ENCODE peak calls at places on chromosomes 2 and 18, in nine cellular contexts. Q is OCI-LY7, B is amygdala, Y is neural crest cell, Z is IMR-90, R is RPMI8226, G is HFF-Myc, S is islet precursor cell, A is midbrain. V is an unnamed sample.

GRCh38 chr2:209556354-209556961 is 132.6 kb downstream of the MAP2 start:
- DNase-seq in Q (peak), B (no peak), Y (no peak), Z (peak), R (peak), G (peak), S (no peak), A (no peak), V (peak)

GRCh38 chr2:244547-244946 is 19.3 kb downstream of the SH3YL1 start:
- DNase-seq in Q (no peak), B (no peak), Y (no peak), Z (no peak), R (no peak), G (no peak), S (no peak), A (no peak), V (no peak)

GRCh38 chr18:67217551-67218166 is 298.9 kb downstream of the DSEL start:
- DNase-seq in Q (peak), B (no peak), Y (peak), Z (peak), R (peak), G (peak), S (no peak), A (peak), V (peak)

GRCh38 chr2:203583696-203584095 is 48.6 kb upstream of the RAPH1 start:
- DNase-seq in Q (peak), B (no peak), Y (no peak), Z (peak), R (peak), G (no peak), S (peak), A (no peak), V (no peak)

GRCh38 chr2:237062585-237062984 is 23.1 kb upstream of the COPS8 start:
- DNase-seq in Q (no peak), B (no peak), Y (no peak), Z (peak), R (no peak), G (no peak), S (peak), A (no peak), V (no peak)

GRCh38 chr18:13558790-13559189 is 167.6 kb downstream of the FAM210A start:
- DNase-seq in Q (no peak), B (no peak), Y (no peak), Z (no peak), R (no peak), G (no peak), S (peak), A (no peak), V (no peak)

GRCh38 chr2:171798156-171798815 is 95.8 kb downstream of the SLC25A12 start:
- DNase-seq in Q (no peak), B (no peak), Y (peak), Z (peak), R (no peak), G (peak), S (no peak), A (no peak), V (no peak)

GRCh38 chr2:15218423-15219086 is 342.6 kb downstream of the NBAS start:
- DNase-seq in Q (no peak), B (no peak), Y (no peak), Z (no peak), R (no peak), G (no peak), S (no peak), A (no peak), V (no peak)

GRCh38 chr2:66497706-66498596 is 63.0 kb downstream of the MEIS1 start:
- DNase-seq in Q (no peak), B (no peak), Y (no peak), Z (no peak), R (no peak), G (no peak), S (no peak), A (peak), V (no peak)

GRCh38 chr2:191710411-191710900 is 32.5 kb downstream of the NABP1 start:
- DNase-seq in Q (no peak), B (no peak), Y (no peak), Z (peak), R (no peak), G (peak), S (no peak), A (no peak), V (no peak)

GRCh38 chr18:54162431-54162830 is 62.0 kb downstream of the MBD2 start:
- DNase-seq in Q (no peak), B (no peak), Y (no peak), Z (peak), R (no peak), G (no peak), S (no peak), A (no peak), V (no peak)

GRCh38 chr18:8794133-8794986 is 89.0 kb downstream of the MTCL1 start:
- DNase-seq in Q (no peak), B (no peak), Y (no peak), Z (peak), R (no peak), G (no peak), S (peak), A (no peak), V (no peak)

GRCh38 chr2:128438091-128438490 is 119.4 kb upstream of the HS6ST1 start:
- DNase-seq in Q (no peak), B (no peak), Y (no peak), Z (no peak), R (no peak), G (no peak), S (peak), A (no peak), V (no peak)

GRCh38 chr2:58532641-58533040 is 291.5 kb upstream of the FANCL start:
- DNase-seq in Q (no peak), B (no peak), Y (no peak), Z (no peak), R (no peak), G (no peak), S (peak), A (no peak), V (no peak)

GRCh38 chr2:200479617-200480292 is 30.1 kb downstream of the KCTD18 start:
- DNase-seq in Q (no peak), B (no peak), Y (no peak), Z (peak), R (no peak), G (no peak), S (no peak), A (no peak), V (no peak)

GRCh38 chr2:177281400-177282021 is 17.0 kb upstream of the NFE2L2 start:
- DNase-seq in Q (no peak), B (no peak), Y (no peak), Z (no peak), R (no peak), G (no peak), S (no peak), A (no peak), V (no peak)

GRCh38 chr2:46304635-46305034 is 7.4 kb downstream of the EPAS1 start:
- DNase-seq in Q (no peak), B (no peak), Y (no peak), Z (no peak), R (no peak), G (no peak), S (no peak), A (no peak), V (no peak)

GRCh38 chr2:96267159-96267971 is 1.3 kb downstream of the CIAO1 start:
- DNase-seq in Q (peak), B (no peak), Y (peak), Z (peak), R (peak), G (no peak), S (peak), A (no peak), V (peak)

GRCh38 chr2:7994397-7994951 is 687.4 kb upstream of the ID2 start:
- DNase-seq in Q (no peak), B (no peak), Y (no peak), Z (no peak), R (peak), G (no peak), S (no peak), A (no peak), V (no peak)

GRCh38 chr2:37414470-37414949 is 70.1 kb downstream of the QPCT start:
- DNase-seq in Q (peak), B (no peak), Y (no peak), Z (peak), R (peak), G (peak), S (no peak), A (peak), V (peak)

GRCh38 chr2:72112421-72112820 is 35.2 kb downstream of the CYP26B1 start:
- DNase-seq in Q (no peak), B (no peak), Y (no peak), Z (peak), R (no peak), G (peak), S (peak), A (no peak), V (no peak)

GRCh38 chr2:206831442-206831995 is 66.1 kb downstream of the FASTKD2 start:
- DNase-seq in Q (no peak), B (no peak), Y (no peak), Z (no peak), R (no peak), G (no peak), S (no peak), A (no peak), V (no peak)

GRCh38 chr2:128477026-128477820 is 158.6 kb upstream of the HS6ST1 start:
- DNase-seq in Q (no peak), B (no peak), Y (no peak), Z (no peak), R (no peak), G (no peak), S (peak), A (no peak), V (no peak)

GRCh38 chr2:44936275-44936674 is 5.2 kb upstream of the SIX3 start:
- DNase-seq in Q (no peak), B (no peak), Y (no peak), Z (no peak), R (no peak), G (no peak), S (no peak), A (no peak), V (no peak)

GRCh38 chr2:164840930-164841718 is 499 bp downstream of the COBLL1 start:
- DNase-seq in Q (peak), B (no peak), Y (peak), Z (peak), R (peak), G (no peak), S (peak), A (peak), V (peak)

V was measured in HuH-7.